ENCODE peak calls at places on chromosome 22, in five cellular contexts. J is kidney, R is foreskin keratinocyte, C is body of pancreas, P is left ventricle myocardium inferior. O is an unnamed sample. For H3K4me1, the result is how much of the 10 kb centered on the place peaks cover.

GRCh38 chr22:32396746-32397145 is 15.3 kb downstream of the RTCB start:
- DNase-seq in J (no peak), R (no peak), C (no peak), P (no peak), O (no peak)

GRCh38 chr22:30627480-30627879 is 8.1 kb upstream of the SLC35E4 start:
- DNase-seq in J (no peak), R (no peak), C (no peak), P (no peak), O (no peak)

GRCh38 chr22:41998361-41999261 is at the start of gene WBP2NL:
- DNase-seq in J (peak), R (peak), C (peak), P (peak), O (peak)

GRCh38 chr22:18906896-18907295 is 776 bp downstream of the DGCR6 start:
- DNase-seq in J (no peak), R (no peak), C (peak), P (no peak), O (no peak)

GRCh38 chr22:39416319-39416718 is 16.7 kb downstream of the TAB1 start:
- DNase-seq in J (peak), R (no peak), C (no peak), P (no peak), O (no peak)

GRCh38 chr22:18034076-18034475 is 9.7 kb upstream of the MICAL3 start:
- DNase-seq in J (no peak), R (no peak), C (no peak), P (no peak), O (no peak)

GRCh38 chr22:29175312-29175835 is 30.3 kb upstream of the EMID1 start:
- DNase-seq in J (no peak), R (no peak), C (no peak), P (no peak), O (no peak)

GRCh38 chr22:25113316-25113721 is 86.3 kb upstream of the CRYBB3 start:
- DNase-seq in J (peak), R (no peak), C (peak), P (no peak), O (peak)

GRCh38 chr22:24271406-24271760 is 752 bp downstream of the SPECC1L start:
- DNase-seq in J (no peak), R (no peak), C (no peak), P (no peak), O (no peak)

GRCh38 chr22:37492428-37493344 is 6.5 kb upstream of the MFNG start:
- DNase-seq in J (no peak), R (no peak), C (peak), P (no peak), O (peak)

GRCh38 chr22:46965552-46966494 is 203.4 kb downstream of the TBC1D22A start:
- DNase-seq in J (peak), R (no peak), C (no peak), P (no peak), O (no peak)

DNA sequence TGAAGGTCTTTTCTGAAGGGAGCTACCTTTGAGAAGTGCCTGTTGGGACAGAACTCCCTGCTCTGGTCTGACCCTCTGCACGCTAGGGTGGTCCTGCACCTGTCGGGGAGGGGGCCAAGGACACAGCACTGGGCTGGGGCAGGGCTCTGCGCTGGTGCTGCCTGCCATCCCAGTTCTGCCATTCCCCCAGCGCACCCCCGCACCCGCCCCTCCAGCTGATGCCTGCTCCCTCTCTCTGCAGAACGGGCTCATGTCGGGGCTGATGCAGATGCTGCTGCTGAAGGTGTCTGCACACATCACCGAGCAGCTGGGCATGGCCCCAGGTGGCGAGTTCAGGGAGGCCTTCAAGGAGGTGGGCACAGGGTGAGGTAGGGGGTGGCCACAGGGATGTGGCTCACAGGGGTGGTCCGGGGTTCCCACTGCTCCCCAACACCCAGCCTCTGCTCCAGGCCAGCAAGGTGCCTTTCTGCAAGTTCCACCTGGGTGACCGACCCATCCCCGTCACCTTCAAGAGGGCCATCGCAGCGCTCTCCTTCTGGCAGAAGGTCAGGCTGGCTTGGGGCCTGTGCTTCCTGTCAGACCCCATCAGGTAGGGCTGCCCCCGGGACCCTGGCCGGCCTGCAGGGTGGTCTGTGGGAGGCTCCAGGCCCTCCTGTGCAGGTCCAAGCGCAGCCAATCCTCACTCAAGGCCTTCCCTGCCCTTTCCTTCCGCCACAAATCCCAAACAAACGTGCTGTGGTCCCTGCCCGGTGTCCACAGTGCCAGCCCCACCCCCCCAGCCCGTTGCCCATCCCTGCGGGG is 3.6 kb upstream of the SELENOO start:
- DNase-seq in J (no peak), R (no peak), C (no peak), P (no peak), O (no peak)
- H3K4me1 ChIP-seq in J (under half), R (under half), C (under half), P (under half), O (under half)

DNA sequence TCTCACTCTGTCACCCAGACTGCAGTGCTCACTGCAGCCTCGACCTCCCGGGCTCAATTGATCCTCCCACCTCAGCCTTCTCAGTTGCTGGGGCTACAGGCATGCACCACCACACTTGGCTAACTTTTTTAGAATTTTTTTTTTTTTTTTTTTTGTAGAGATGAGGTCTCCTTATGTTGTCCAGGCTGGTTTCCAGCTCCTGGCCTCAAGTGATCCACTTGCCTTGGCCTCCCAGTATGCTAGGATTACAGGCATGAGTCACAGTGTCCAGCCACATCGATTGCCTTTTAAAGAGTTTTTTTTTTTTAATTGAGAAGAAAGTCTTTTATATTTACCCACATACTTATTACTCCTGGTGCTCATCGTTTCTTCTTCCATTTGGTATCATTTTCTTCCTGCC is 30.0 kb downstream of the PARVG start:
- DNase-seq in J (no peak), R (no peak), C (no peak), P (no peak), O (no peak)
- H3K4me1 ChIP-seq in J (under half), R (under half), C (under half), P (under half), O (under half)

GRCh38 chr22:27418261-27418660 is 383.3 kb downstream of the MN1 start:
- DNase-seq in J (no peak), R (no peak), C (no peak), P (no peak), O (no peak)
- H3K4me1 ChIP-seq in J (under half), R (under half), C (under half), P (under half), O (under half)

GRCh38 chr22:35896306-35896705 is 132.3 kb downstream of the RBFOX2 start:
- DNase-seq in J (no peak), R (peak), C (no peak), P (no peak), O (no peak)
- H3K4me1 ChIP-seq in J (under half), R (half or more), C (under half), P (half or more), O (under half)

GRCh38 chr22:19984201-19984753 is 32.3 kb downstream of the ARVCF start:
- DNase-seq in J (peak), R (peak), C (peak), P (peak), O (no peak)

GRCh38 chr22:19983701-19984100 is 32.9 kb downstream of the ARVCF start:
- DNase-seq in J (peak), R (no peak), C (no peak), P (no peak), O (no peak)

GRCh38 chr22:19981171-19981960 is 35.3 kb downstream of the ARVCF start:
- DNase-seq in J (peak), R (no peak), C (no peak), P (no peak), O (no peak)

GRCh38 chr22:19981961-19982920 is 34.4 kb downstream of the ARVCF start:
- DNase-seq in J (peak), R (no peak), C (no peak), P (no peak), O (no peak)

GRCh38 chr22:19982991-19983578 is 33.5 kb downstream of the ARVCF start:
- DNase-seq in J (peak), R (no peak), C (no peak), P (no peak), O (no peak)
- H3K4me1 ChIP-seq in J (under half), R (under half), C (under half), P (half or more), O (under half)

GRCh38 chr22:23243859-23244689 is 63.8 kb downstream of the BCR start:
- DNase-seq in J (no peak), R (no peak), C (no peak), P (no peak), O (no peak)

GRCh38 chr22:23246982-23247766 is 66.9 kb downstream of the BCR start:
- DNase-seq in J (peak), R (no peak), C (no peak), P (no peak), O (no peak)

GRCh38 chr22:23244690-23245044 is 64.4 kb downstream of the BCR start:
- DNase-seq in J (no peak), R (no peak), C (no peak), P (no peak), O (no peak)

GRCh38 chr22:23245045-23245798 is 64.9 kb downstream of the BCR start:
- DNase-seq in J (no peak), R (no peak), C (no peak), P (no peak), O (no peak)

GRCh38 chr22:23245799-23246136 is 65.5 kb downstream of the BCR start:
- DNase-seq in J (no peak), R (no peak), C (no peak), P (no peak), O (no peak)
- H3K4me1 ChIP-seq in J (under half), R (under half), C (under half), P (under half), O (under half)